ENCODE peak calls at places on chromosomes 4 and X, in six cellular contexts. R, K, M, N, Y and D are unnamed samples.

GRCh38 chr4:180205276-180205675 is 2037.9 kb upstream of the TENM3 start:
- DNase-seq in Y (no peak), K (no peak), N (no peak), M (no peak), R (no peak), D (no peak)

GRCh38 chrX:130539721-130540321 is 138.0 kb downstream of the RBMX2 start:
- DNase-seq in N (peak), K (peak), M (peak), R (peak), Y (peak), D (no peak)

GRCh38 chr4:95392886-95393285 is 155.9 kb downstream of the UNC5C start:
- DNase-seq in R (no peak), M (no peak), N (no peak), K (no peak), Y (no peak), D (no peak)

GRCh38 chrX:68914337-68914989 is 85.6 kb downstream of the EFNB1 start:
- DNase-seq in K (no peak), R (no peak), Y (no peak), M (no peak), N (no peak), D (no peak)

GRCh38 chrX:152902502-152902820 is 4.6 kb downstream of the ZNF185 start:
- DNase-seq in R (no peak), N (peak), K (no peak), Y (no peak), M (no peak), D (no peak)

GRCh38 chr4:78704317-78704716 is 71.8 kb upstream of the BMP2K start:
- DNase-seq in Y (no peak), R (no peak), M (no peak), N (no peak), K (no peak), D (no peak)

GRCh38 chrX:41604154-41604553 is 84.6 kb upstream of the GPR34 start:
- DNase-seq in R (no peak), M (no peak), Y (no peak), N (no peak), K (no peak), D (no peak)

GRCh38 chr4:26823583-26823982 is 37.1 kb upstream of the STIM2 start:
- DNase-seq in K (no peak), Y (no peak), N (no peak), M (no peak), R (no peak), D (no peak)

GRCh38 chrX:9665113-9665512 is 100.5 kb downstream of the GPR143 start:
- DNase-seq in Y (no peak), M (no peak), R (no peak), N (no peak), K (no peak), D (no peak)

GRCh38 chr4:53192017-53192416 is 173.8 kb downstream of the SCFD2 start:
- DNase-seq in Y (no peak), M (no peak), R (no peak), N (no peak), K (no peak), D (no peak)

GRCh38 chrX:82218361-82218760 is 1016.5 kb downstream of the SH3BGRL start:
- DNase-seq in N (no peak), R (no peak), K (no peak), M (peak), Y (no peak), D (no peak)

GRCh38 chr4:88216395-88216794 is 58.0 kb upstream of the ABCG2 start:
- DNase-seq in N (no peak), Y (no peak), K (peak), R (no peak), M (no peak), D (no peak)

GRCh38 chrX:73214366-73215094 is at the start of gene NAP1L2:
- DNase-seq in M (peak), R (peak), N (peak), Y (no peak), K (no peak), D (no peak)

GRCh38 chr4:172596206-172596605 is 572.4 kb upstream of the GALNT7 start:
- DNase-seq in R (no peak), K (no peak), Y (no peak), N (no peak), M (no peak), D (no peak)

GRCh38 chrX:50579955-50580354 is 109.3 kb upstream of the DGKK start:
- DNase-seq in R (peak), K (peak), M (peak), N (no peak), Y (peak), D (peak)

GRCh38 chr4:3355266-3355748 is 62.5 kb downstream of the RGS12 start:
- DNase-seq in R (no peak), N (no peak), Y (peak), K (no peak), M (no peak), D (no peak)

GRCh38 chr4:182680196-182680771 is 236.9 kb downstream of the DCTD start:
- DNase-seq in R (no peak), N (no peak), K (no peak), M (no peak), Y (no peak), D (no peak)

GRCh38 chr4:1419708-1420107 is 13.5 kb upstream of the NKX1-1 start:
- DNase-seq in N (no peak), M (no peak), K (no peak), Y (no peak), R (no peak), D (no peak)

GRCh38 chr4:159018062-159018629 is 84.7 kb upstream of the RAPGEF2 start:
- DNase-seq in K (no peak), M (peak), R (no peak), N (no peak), Y (no peak), D (no peak)

GRCh38 chrX:25001808-25002657 is 13.7 kb downstream of the ARX start:
- DNase-seq in N (no peak), Y (no peak), M (no peak), K (no peak), R (no peak), D (no peak)

GRCh38 chr4:38802561-38803355 is 1.8 kb downstream of the TLR1 start:
- DNase-seq in R (no peak), N (no peak), Y (no peak), M (no peak), K (no peak), D (no peak)

GRCh38 chr4:53431052-53431451 is 53.6 kb downstream of the FIP1L1 start:
- DNase-seq in N (no peak), M (no peak), R (no peak), Y (no peak), K (no peak), D (no peak)

GRCh38 chr4:41177016-41177415 is 37.3 kb downstream of the APBB2 start:
- DNase-seq in Y (no peak), R (no peak), N (no peak), M (peak), K (no peak), D (no peak)

GRCh38 chr4:41132055-41132683 is 82.2 kb downstream of the APBB2 start:
- DNase-seq in R (no peak), Y (no peak), N (no peak), K (peak), M (no peak), D (no peak)

GRCh38 chr4:41154001-41154813 is 60.1 kb downstream of the APBB2 start:
- DNase-seq in K (no peak), R (no peak), N (no peak), Y (no peak), M (no peak), D (no peak)

GRCh38 chr4:143617994-143618679 is 82.3 kb downstream of the FREM3 start:
- DNase-seq in K (no peak), R (no peak), M (peak), Y (no peak), N (no peak), D (peak)

GRCh38 chr4:37951465-37952352 is 8.5 kb upstream of the PTTG2 start:
- DNase-seq in N (no peak), Y (no peak), K (no peak), M (no peak), R (peak), D (no peak)

GRCh38 chr4:6834867-6835266 is 52.3 kb downstream of the KIAA0232 start:
- DNase-seq in M (peak), K (no peak), Y (no peak), N (no peak), R (no peak), D (no peak)

GRCh38 chrX:3219667-3220066 is 126.8 kb downstream of the MXRA5 start:
- DNase-seq in R (no peak), Y (no peak), N (no peak), M (no peak), K (no peak), D (no peak)

GRCh38 chr4:107603430-107603829 is 116.6 kb downstream of the PAPSS1 start:
- DNase-seq in K (peak), N (no peak), Y (no peak), R (no peak), M (no peak), D (no peak)

GRCh38 chr4:41216294-41217019 is 2.1 kb upstream of the APBB2 start:
- DNase-seq in N (peak), Y (peak), R (peak), K (peak), M (peak), D (no peak)

GRCh38 chrX:119647552-119648420 is 41.6 kb upstream of the NKRF start:
- DNase-seq in K (no peak), N (no peak), R (no peak), M (no peak), Y (no peak), D (no peak)

GRCh38 chr4:151429957-151430548 is 21.1 kb downstream of the FHIP1A start:
- DNase-seq in Y (no peak), R (no peak), K (no peak), M (no peak), N (no peak), D (no peak)

GRCh38 chr4:173057442-173057841 is 111.2 kb upstream of the GALNT7 start:
- DNase-seq in N (no peak), K (no peak), Y (no peak), M (peak), R (no peak), D (no peak)

GRCh38 chrX:109902665-109903064 is 100.2 kb upstream of the TMEM164 start:
- DNase-seq in K (no peak), R (no peak), M (peak), Y (no peak), N (no peak), D (no peak)

GRCh38 chr4:150817017-150817416 is 198.1 kb downstream of the LRBA start:
- DNase-seq in R (no peak), K (no peak), Y (no peak), M (no peak), N (no peak), D (no peak)

GRCh38 chr4:165874799-165875371 is 1.8 kb downstream of the TLL1 start:
- DNase-seq in N (peak), M (peak), K (no peak), Y (no peak), R (no peak), D (no peak)

GRCh38 chr4:7959066-7959465 is 19.4 kb upstream of the AFAP1 start:
- DNase-seq in Y (no peak), M (no peak), N (no peak), R (no peak), K (no peak), D (no peak)
- TF ChIP-seq CTCF in Y (no peak), M (no peak), N (no peak), R (no peak), K (no peak), D (no peak)

GRCh38 chr4:74230902-74231499 is 73.1 kb downstream of the MTHFD2L start:
- DNase-seq in K (peak), N (no peak), R (no peak), Y (peak), M (peak), D (peak)
- H3K4me3 ChIP-seq in K (no peak), N (no peak), R (no peak), Y (no peak), M (no peak), D (no peak)

GRCh38 chrX:44906542-44906941 is 33.6 kb downstream of the KDM6A start:
- DNase-seq in M (no peak), Y (no peak), K (no peak), R (no peak), N (no peak), D (no peak)

GRCh38 chrX:44903107-44903506 is 30.1 kb downstream of the KDM6A start:
- DNase-seq in M (peak), R (no peak), N (no peak), Y (no peak), K (no peak), D (no peak)

GRCh38 chrX:44903842-44904530 is 31.0 kb downstream of the KDM6A start:
- DNase-seq in K (no peak), M (no peak), R (no peak), Y (no peak), N (no peak), D (no peak)

GRCh38 chrX:44906041-44906440 is 33.1 kb downstream of the KDM6A start:
- DNase-seq in R (no peak), N (no peak), K (no peak), M (no peak), Y (no peak), D (no peak)

GRCh38 chrX:44904542-44905115 is 31.6 kb downstream of the KDM6A start:
- DNase-seq in M (no peak), R (no peak), N (no peak), Y (no peak), K (no peak), D (no peak)
- TF ChIP-seq CTCF in M (peak), R (no peak), N (no peak), Y (no peak), K (no peak), D (peak)

GRCh38 chrX:19343462-19344206 is at the start of gene PDHA1:
- DNase-seq in M (peak), Y (peak), K (peak), N (peak), R (peak), D (peak)
- H3K4me3 ChIP-seq in M (peak), Y (peak), K (peak), N (peak), R (peak), D (peak)

GRCh38 chr4:55445921-55446577 is 50.3 kb downstream of the TMEM165 start:
- DNase-seq in R (no peak), N (no peak), K (no peak), M (peak), Y (no peak), D (peak)
- TF ChIP-seq CTCF in R (no peak), N (no peak), K (no peak), M (peak), Y (no peak), D (no peak)

GRCh38 chr4:119728692-119729593 is 100.3 kb upstream of the PDE5A start:
- DNase-seq in N (no peak), Y (no peak), K (no peak), R (no peak), M (no peak), D (no peak)
- H3K4me3 ChIP-seq in N (no peak), Y (no peak), K (no peak), R (no peak), M (no peak), D (no peak)

GRCh38 chrX:39611468-39611867 is 486.3 kb downstream of the BCOR start:
- DNase-seq in Y (no peak), K (no peak), R (no peak), M (no peak), N (no peak), D (no peak)

GRCh38 chrX:39605866-39606265 is 491.9 kb downstream of the BCOR start:
- DNase-seq in M (no peak), N (no peak), Y (no peak), R (no peak), K (no peak), D (no peak)

GRCh38 chrX:39613508-39613921 is 484.2 kb downstream of the BCOR start:
- DNase-seq in R (no peak), Y (no peak), N (peak), M (no peak), K (no peak), D (no peak)

GRCh38 chrX:39613997-39614679 is 483.6 kb downstream of the BCOR start:
- DNase-seq in R (no peak), M (no peak), N (no peak), K (no peak), Y (peak), D (no peak)

GRCh38 chrX:39609941-39610340 is 487.8 kb downstream of the BCOR start:
- DNase-seq in R (no peak), Y (no peak), M (no peak), K (no peak), N (no peak), D (no peak)
- TF ChIP-seq CTCF in R (no peak), Y (no peak), M (no peak), K (no peak), N (no peak), D (no peak)